ENCODE peak calls at places on chromosome 5, in ten cellular contexts. C is hippocampal formation; E is iris pigment epithelial cell; I is mucosa of descending colon; F is activated T-cell treated with anti-CD3 and anti-CD28 coated beads, Interleukin-2, amount 50 U/mL, for 24 hours; Y is NCI-H2171 treated with DMSO at 0.1 percent for 48 hours; W is neural crest cell; B is skeletal muscle cell; V is foreskin fibroblast; N is GM04503. U is an unnamed sample.
A peak's percentile ranks its signal among the peaks of the same experiment; 100 is the strongest.

GRCh38 chr5:545641-546375 is 21.6 kb upstream of the SLC9A3 start:
- DNase-seq in C (no peak), F (no peak), N (no peak), Y (no peak), B (no peak), E (no peak), W (no peak), V (no peak), I (peak; percentile 40), U (peak; percentile 38)

GRCh38 chr5:36305571-36306326 is 4.0 kb upstream of the RANBP3L start:
- DNase-seq in E (peak; percentile 43), I (peak; percentile 46), N (no peak), F (no peak), C (peak; percentile 39), W (peak; percentile 22), Y (peak; percentile 77), B (no peak), V (peak; percentile 82), U (no peak)

GRCh38 chr5:118611332-118611945 is 376.9 kb downstream of the DTWD2 start:
- DNase-seq in N (no peak), V (peak; percentile 69), B (no peak), Y (no peak), I (no peak), C (no peak), E (peak; percentile 14), F (no peak), W (no peak), U (no peak)

GRCh38 chr5:53381-54174 is 38.4 kb upstream of the PLEKHG4B start:
- DNase-seq in B (no peak), I (peak; percentile 38), N (no peak), C (no peak), W (peak; percentile 43), E (peak; percentile 13), V (peak; percentile 52), Y (peak; percentile 64), F (peak; percentile 73), U (no peak)

GRCh38 chr5:28807230-28807629 is 1768.8 kb upstream of the CDH9 start:
- DNase-seq in C (no peak), E (peak; percentile 16), W (no peak), B (no peak), V (no peak), F (no peak), Y (no peak), N (no peak), I (no peak), U (no peak)

GRCh38 chr5:138890686-138891085 is 15.6 kb upstream of the LRRTM2 start:
- DNase-seq in N (no peak), E (no peak), V (no peak), Y (no peak), I (no peak), F (no peak), B (no peak), W (no peak), C (no peak), U (no peak)

GRCh38 chr5:2805080-2805479 is 53.6 kb upstream of the IRX2 start:
- DNase-seq in F (no peak), I (no peak), B (no peak), N (no peak), E (no peak), V (no peak), C (no peak), W (no peak), Y (no peak), U (no peak)

GRCh38 chr5:133967715-133968056 is 739 bp downstream of the C5orf15 start:
- DNase-seq in V (peak; percentile 41), F (no peak), E (peak; percentile 70), C (no peak), N (no peak), B (no peak), Y (no peak), I (no peak), W (no peak), U (no peak)

GRCh38 chr5:141342773-141343172 is 856 bp upstream of the PCDHGA3 start:
- DNase-seq in W (no peak), N (no peak), Y (no peak), E (no peak), I (no peak), B (no peak), V (no peak), F (no peak), C (no peak), U (no peak)

GRCh38 chr5:59768204-59769040 is 125.1 kb downstream of the PDE4D start:
- DNase-seq in F (peak; percentile 33), E (peak; percentile 92), W (peak; percentile 41), V (peak; percentile 88), C (peak; percentile 24), B (no peak), I (peak; percentile 75), N (no peak), Y (peak; percentile 27), U (no peak)

GRCh38 chr5:80194470-80194869 is 61.4 kb downstream of the SERINC5 start:
- DNase-seq in Y (no peak), W (no peak), F (no peak), I (no peak), V (peak; percentile 29), B (no peak), C (no peak), E (no peak), N (no peak), U (no peak)

GRCh38 chr5:151022511-151023018 is 2.2 kb downstream of the GPX3 start:
- DNase-seq in B (no peak), W (no peak), F (no peak), I (no peak), E (no peak), Y (no peak), C (no peak), N (no peak), V (no peak), U (no peak)

GRCh38 chr5:124504081-124504916 is 242.1 kb downstream of the ZNF608 start:
- DNase-seq in Y (no peak), E (no peak), C (no peak), B (no peak), F (no peak), V (no peak), N (no peak), W (no peak), I (no peak), U (no peak)

GRCh38 chr5:93378073-93378472 is 202.9 kb downstream of the NR2F1-AS1 start:
- DNase-seq in F (no peak), W (no peak), Y (peak; percentile 73), C (no peak), V (peak; percentile 78), E (peak; percentile 86), I (no peak), N (peak; percentile 31), B (peak; percentile 59), U (no peak)

GRCh38 chr5:54673523-54674225 is 156.1 kb downstream of the SNX18 start:
- DNase-seq in B (no peak), I (peak; percentile 31), V (peak; percentile 31), C (no peak), N (no peak), F (peak; percentile 42), Y (no peak), W (no peak), E (peak; percentile 89), U (peak; percentile 96)

GRCh38 chr5:150214289-150214688 is 24.4 kb downstream of the SLC6A7 start:
- DNase-seq in I (no peak), N (no peak), Y (no peak), C (no peak), V (peak; percentile 50), E (peak; percentile 8), F (no peak), W (no peak), B (peak; percentile 50), U (no peak)

U was measured in CD14-positive monocyte.